ENCODE peak calls at places on chromosomes 3 and 15, in eight cellular contexts. Z is astrocyte; T is cardiac fibroblast; X is GM23248; A is CD8-positive, alpha-beta memory T cell; B is keratinocyte; E is Peyer's patch; N is suprapubic skin. L is an unnamed sample.

GRCh38 chr15:88878720-88879184 is 16.6 kb downstream of the HAPLN3 start:
- DNase-seq in T (peak; percentile 58), N (no peak), E (no peak), B (no peak), A (no peak), Z (no peak), X (peak; percentile 70), L (no peak)

GRCh38 chr3:55571913-55572312 is 84.8 kb upstream of the WNT5A start:
- DNase-seq in E (no peak), B (no peak), Z (peak; percentile 18), X (no peak), T (peak; percentile 18), A (no peak), N (no peak), L (peak; percentile 88)

GRCh38 chr15:31399544-31400171 is 73.0 kb downstream of the KLF13 start:
- DNase-seq in N (no peak), B (no peak), X (peak; percentile 51), E (no peak), A (no peak), T (peak; percentile 70), Z (no peak), L (no peak)

GRCh38 chr3:4498446-4498845 is 5.3 kb downstream of the ITPR1 start:
- DNase-seq in X (no peak), E (no peak), A (no peak), Z (no peak), T (no peak), B (no peak), N (no peak), L (no peak)

GRCh38 chr15:83449928-83450501 is 2.9 kb downstream of the SH3GL3 start:
- DNase-seq in N (no peak), E (no peak), Z (no peak), B (no peak), T (peak; percentile 33), A (no peak), X (peak; percentile 73), L (no peak)

GRCh38 chr3:185789891-185790830 is 34.7 kb downstream of the IGF2BP2 start:
- DNase-seq in E (no peak), N (no peak), Z (no peak), T (no peak), X (peak; percentile 23), B (no peak), A (no peak), L (no peak)

GRCh38 chr3:46465196-46465520 is 453 bp upstream of the LTF start:
- DNase-seq in N (no peak), E (no peak), A (no peak), B (no peak), Z (no peak), T (no peak), X (no peak), L (no peak)

GRCh38 chr3:70851066-70851465 is 538.6 kb upstream of the MDFIC2 start:
- DNase-seq in B (no peak), X (no peak), T (peak; percentile 47), E (no peak), Z (no peak), N (no peak), A (no peak), L (no peak)

GRCh38 chr3:89380006-89380405 is 272.6 kb downstream of the EPHA3 start:
- DNase-seq in T (peak; percentile 75), N (no peak), X (peak; percentile 76), E (no peak), B (no peak), Z (peak; percentile 47), A (no peak), L (no peak)

GRCh38 chr3:117645561-117646242 is 936.1 kb downstream of the TUSC7 start:
- DNase-seq in A (no peak), Z (no peak), B (no peak), X (peak; percentile 20), N (no peak), T (peak; percentile 10), E (no peak), L (no peak)

GRCh38 chr3:26622634-26623408 is at the start of gene LRRC3B:
- DNase-seq in X (no peak), E (no peak), B (no peak), N (no peak), T (no peak), Z (no peak), A (no peak), L (no peak)

GRCh38 chr3:190676477-190676876 is 162.6 kb downstream of the IL1RAP start:
- DNase-seq in B (no peak), E (no peak), A (no peak), T (peak; percentile 71), X (peak; percentile 49), N (no peak), Z (peak; percentile 84), L (no peak)

GRCh38 chr3:170740726-170741591 is 129.0 kb downstream of the RPL22L1 start:
- DNase-seq in Z (peak; percentile 78), E (no peak), A (no peak), N (peak; percentile 89), T (peak; percentile 92), X (peak; percentile 95), B (no peak), L (peak; percentile 82)

GRCh38 chr15:25989327-25989726 is 126.2 kb upstream of the ATP10A start:
- DNase-seq in A (no peak), E (no peak), Z (no peak), N (no peak), T (no peak), X (no peak), B (no peak), L (no peak)

GRCh38 chr3:158802399-158803023 is 657 bp downstream of the MFSD1 start:
- DNase-seq in X (peak; percentile 64), Z (no peak), T (no peak), B (no peak), N (no peak), E (peak; percentile 49), A (no peak), L (no peak)

GRCh38 chr15:84023636-84024035 is 211.9 kb upstream of the GOLGA6L4 start:
- DNase-seq in N (no peak), A (no peak), B (no peak), E (no peak), X (peak; percentile 55), T (peak; percentile 64), Z (no peak), L (no peak)

GRCh38 chr15:70447927-70448698 is 315.2 kb downstream of the UACA start:
- DNase-seq in E (peak; percentile 52), T (no peak), N (no peak), A (peak; percentile 66), B (no peak), X (no peak), Z (peak; percentile 8), L (peak; percentile 17)

GRCh38 chr15:58227706-58228543 is 89.7 kb downstream of the AQP9 start:
- DNase-seq in E (peak; percentile 49), N (peak; percentile 76), A (peak; percentile 71), X (peak; percentile 87), B (peak; percentile 59), Z (peak; percentile 44), T (peak; percentile 92), L (peak; percentile 62)

GRCh38 chr3:139423232-139423631 is 33.8 kb upstream of the COPB2 start:
- DNase-seq in B (no peak), Z (no peak), N (no peak), T (no peak), E (no peak), X (no peak), A (no peak), L (no peak)
- H3K4me3 ChIP-seq in B (no peak overlapping the region), Z (no peak overlapping the region), N (no peak overlapping the region), T (no peak overlapping the region), E (no peak overlapping the region), X (no peak overlapping the region), A (no peak overlapping the region), L (no peak overlapping the region)

GRCh38 chr3:122581622-122582021 is 4.2 kb downstream of the PARP15 start:
- DNase-seq in E (no peak), A (no peak), T (no peak), N (no peak), X (no peak), B (no peak), Z (no peak), L (no peak)

GRCh38 chr3:122582390-122582789 is 4.9 kb downstream of the PARP15 start:
- DNase-seq in T (no peak), E (no peak), B (no peak), X (peak; percentile 7), N (no peak), Z (no peak), A (no peak), L (no peak)

GRCh38 chr3:122577409-122578028 is at the start of gene PARP15:
- DNase-seq in T (no peak), Z (no peak), E (peak; percentile 61), N (no peak), B (no peak), X (peak; percentile 40), A (peak; percentile 60), L (no peak)

GRCh38 chr3:122576174-122576940 is 1.1 kb upstream of the PARP15 start:
- DNase-seq in X (peak; percentile 46), A (no peak), T (peak; percentile 12), E (peak; percentile 73), N (no peak), B (no peak), Z (no peak), L (no peak)

DNA sequence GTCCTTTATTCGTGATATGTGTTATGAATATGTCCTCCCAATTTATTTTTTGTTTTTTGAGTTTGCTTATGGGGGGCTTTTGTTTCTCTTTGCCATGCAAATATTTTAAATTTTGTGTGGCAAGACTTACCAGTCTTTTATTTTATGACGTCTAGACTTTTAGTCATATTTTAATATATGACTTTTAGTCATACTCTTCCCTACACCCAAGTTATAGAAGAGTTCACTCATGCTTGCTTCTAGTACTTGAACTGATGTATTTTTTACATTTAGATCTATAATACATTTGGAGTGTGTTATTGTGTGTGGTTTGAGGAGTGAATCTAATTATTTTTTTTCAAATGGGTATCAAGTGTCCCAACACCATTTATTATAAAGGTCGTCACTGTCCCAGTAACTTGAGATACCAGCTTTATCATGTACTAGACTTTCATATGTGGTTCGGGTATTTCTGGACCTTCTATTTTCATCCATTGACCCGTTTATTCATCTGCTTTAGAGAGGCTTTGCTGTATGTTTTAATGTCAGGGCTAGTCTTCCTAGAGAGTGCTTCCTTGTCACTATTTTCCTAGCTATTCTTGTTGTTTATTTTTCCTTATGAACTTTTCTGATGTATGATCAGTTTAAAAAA is 775 bp downstream of the PARP15 start:
- DNase-seq in B (no peak), T (no peak), A (no peak), N (no peak), E (no peak), Z (no peak), X (peak; percentile 19), L (no peak)
- H3K4me3 ChIP-seq in B (no peak overlapping the region), T (no peak overlapping the region), A (peak overlapping the region; percentile 49), N (peak overlapping the region; percentile 58), E (no peak overlapping the region), Z (peak overlapping the region; percentile 49), X (peak overlapping the region; percentile 63), L (no peak overlapping the region)

GRCh38 chr15:92811514-92811913 is 88.6 kb upstream of the CHD2 start:
- DNase-seq in E (no peak), N (peak; percentile 28), A (no peak), T (peak; percentile 20), B (no peak), X (no peak), Z (no peak), L (no peak)
- H3K4me3 ChIP-seq in E (peak overlapping the region; percentile 14), N (peak overlapping the region; percentile 59), A (no peak overlapping the region), T (no peak overlapping the region), B (peak overlapping the region; percentile 84), X (no peak overlapping the region), Z (no peak overlapping the region), L (peak overlapping the region; percentile 73)

DNA sequence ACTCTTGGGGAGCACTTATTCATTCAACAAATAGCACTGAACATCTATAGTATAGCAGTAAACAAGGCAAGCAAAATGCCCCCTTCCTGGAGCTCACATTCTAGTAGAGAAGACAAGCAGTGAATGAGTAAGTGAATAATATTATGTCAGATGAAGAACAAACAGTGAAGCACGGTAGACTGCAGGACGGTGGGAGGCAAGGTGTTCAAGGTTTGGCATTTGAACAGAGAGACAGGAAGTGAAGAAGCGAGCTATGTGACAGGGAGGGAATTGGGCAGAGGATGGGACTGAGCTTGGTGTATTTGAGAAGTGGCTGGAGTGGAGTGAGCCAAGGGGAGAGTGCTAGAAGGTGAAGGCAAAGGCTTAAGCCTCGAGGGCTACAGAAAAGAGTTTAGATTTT is 1.4 kb downstream of the CRELD1 start:
- DNase-seq in A (no peak), E (no peak), Z (no peak), X (no peak), N (no peak), T (no peak), B (no peak), L (no peak)
- H3K4me3 ChIP-seq in A (peak overlapping the region; percentile 76), E (peak overlapping the region; percentile 74), Z (no peak overlapping the region), X (no peak overlapping the region), N (no peak overlapping the region), T (no peak overlapping the region), B (no peak overlapping the region), L (peak overlapping the region; percentile 82)